ENCODE peak calls at places on chromosomes 7 and 10, in nine cellular contexts. F, A, J, Q, E, M, N, S and Z are unnamed samples.

GRCh38 chr7:2632717-2633537 is 1.1 kb downstream of the TTYH3 start:
- DNase-seq in F (peak), A (no peak), J (no peak), Q (peak), E (peak), M (peak), N (peak), S (no peak), Z (no peak)

GRCh38 chr7:31307941-31308340 is 32.6 kb downstream of the NEUROD6 start:
- DNase-seq in F (no peak), A (no peak), J (no peak), Q (no peak), E (no peak), M (no peak), N (no peak), S (no peak), Z (no peak)

GRCh38 chr7:151023211-151023610 is 1.1 kb downstream of the ATG9B start:
- DNase-seq in F (no peak), A (no peak), J (no peak), Q (no peak), E (no peak), M (no peak), N (no peak), S (no peak), Z (no peak)

GRCh38 chr7:28093617-28094232 is 86.9 kb downstream of the JAZF1 start:
- DNase-seq in F (peak), A (peak), J (no peak), Q (peak), E (peak), M (peak), N (peak), S (no peak), Z (peak)

GRCh38 chr10:69666756-69667155 is 36.7 kb downstream of the FAM241B start:
- DNase-seq in F (no peak), A (no peak), J (no peak), Q (no peak), E (no peak), M (no peak), N (no peak), S (no peak), Z (no peak)

GRCh38 chr10:11946652-11947051 is 96.0 kb downstream of the UPF2 start:
- DNase-seq in F (no peak), A (no peak), J (no peak), Q (no peak), E (no peak), M (no peak), N (no peak), S (no peak), Z (no peak)

GRCh38 chr7:38477333-38477732 is 153.8 kb downstream of the AMPH start:
- DNase-seq in F (no peak), A (no peak), J (no peak), Q (no peak), E (no peak), M (no peak), N (no peak), S (no peak), Z (no peak)

GRCh38 chr10:49526624-49527023 is 12.3 kb downstream of the ERCC6 start:
- DNase-seq in F (peak), A (no peak), J (no peak), Q (no peak), E (no peak), M (peak), N (no peak), S (no peak), Z (no peak)

GRCh38 chr7:99562832-99563231 is 4.4 kb downstream of the ZNF655 start:
- DNase-seq in F (peak), A (no peak), J (peak), Q (no peak), E (peak), M (peak), N (peak), S (no peak), Z (no peak)

GRCh38 chr10:110274072-110274627 is 30.6 kb downstream of the SMNDC1 start:
- DNase-seq in F (no peak), A (no peak), J (no peak), Q (no peak), E (no peak), M (no peak), N (no peak), S (no peak), Z (no peak)

GRCh38 chr10:67770537-67770936 is 67.5 kb downstream of the DNAJC12 start:
- DNase-seq in F (no peak), A (no peak), J (no peak), Q (no peak), E (no peak), M (no peak), N (no peak), S (no peak), Z (no peak)

GRCh38 chr10:132266594-132267161 is 41.1 kb downstream of the STK32C start:
- DNase-seq in F (no peak), A (no peak), J (no peak), Q (no peak), E (no peak), M (no peak), N (no peak), S (no peak), Z (no peak)

GRCh38 chr7:39186671-39187070 is 209.0 kb downstream of the POU6F2 start:
- DNase-seq in F (no peak), A (no peak), J (no peak), Q (no peak), E (no peak), M (no peak), N (no peak), S (no peak), Z (no peak)

GRCh38 chr7:121021266-121021969 is 32.9 kb downstream of the CPED1 start:
- DNase-seq in F (no peak), A (no peak), J (no peak), Q (no peak), E (no peak), M (no peak), N (no peak), S (no peak), Z (no peak)

GRCh38 chr7:95199779-95200558 is 124.4 kb downstream of the PON1 start:
- DNase-seq in F (peak), A (no peak), J (peak), Q (peak), E (peak), M (peak), N (peak), S (peak), Z (no peak)

GRCh38 chr7:80584778-80585177 is 53.7 kb upstream of the CD36 start:
- DNase-seq in F (no peak), A (no peak), J (peak), Q (no peak), E (peak), M (peak), N (no peak), S (no peak), Z (no peak)

GRCh38 chr7:55786901-55787300 is 75.7 kb downstream of the SEPTIN14 start:
- DNase-seq in F (no peak), A (no peak), J (no peak), Q (no peak), E (no peak), M (no peak), N (no peak), S (no peak), Z (no peak)

GRCh38 chr7:148698397-148699023 is at the start of gene CUL1:
- DNase-seq in F (peak), A (peak), J (peak), Q (peak), E (no peak), M (peak), N (peak), S (peak), Z (peak)

GRCh38 chr10:69317175-69318086 is 39.1 kb downstream of the HK1 start:
- DNase-seq in F (no peak), A (no peak), J (no peak), Q (no peak), E (no peak), M (no peak), N (no peak), S (no peak), Z (no peak)

GRCh38 chr10:73110345-73110849 is at the start of gene NUDT13:
- DNase-seq in F (peak), A (peak), J (no peak), Q (peak), E (peak), M (peak), N (peak), S (peak), Z (peak)

GRCh38 chr7:42227523-42227922 is 9.5 kb downstream of the GLI3 start:
- DNase-seq in F (no peak), A (peak), J (no peak), Q (no peak), E (no peak), M (peak), N (no peak), S (no peak), Z (no peak)

GRCh38 chr10:126350216-126350992 is 37.9 kb downstream of the ADAM12 start:
- DNase-seq in F (peak), A (no peak), J (peak), Q (peak), E (peak), M (peak), N (peak), S (no peak), Z (no peak)

GRCh38 chr10:80144302-80145131 is 12.0 kb downstream of the PLAC9 start:
- DNase-seq in F (no peak), A (peak), J (no peak), Q (no peak), E (no peak), M (no peak), N (no peak), S (no peak), Z (no peak)

GRCh38 chr7:139393621-139394215 is 34.0 kb downstream of the LUC7L2 start:
- DNase-seq in F (peak), A (no peak), J (no peak), Q (no peak), E (no peak), M (no peak), N (peak), S (no peak), Z (no peak)

GRCh38 chr10:62694537-62695126 is 109.9 kb upstream of the ADO start:
- DNase-seq in F (no peak), A (no peak), J (no peak), Q (no peak), E (no peak), M (no peak), N (no peak), S (no peak), Z (no peak)

GRCh38 chr10:24382979-24383663 is 174.2 kb downstream of the KIAA1217 start:
- DNase-seq in F (no peak), A (no peak), J (no peak), Q (no peak), E (peak), M (peak), N (no peak), S (no peak), Z (no peak)

GRCh38 chr10:131002031-131002861 is 309.3 kb downstream of the TCERG1L start:
- DNase-seq in F (no peak), A (no peak), J (no peak), Q (no peak), E (no peak), M (no peak), N (no peak), S (peak), Z (no peak)

GRCh38 chr10:110221721-110222261 is 14.4 kb downstream of the MXI1 start:
- DNase-seq in F (peak), A (peak), J (peak), Q (peak), E (peak), M (peak), N (peak), S (peak), Z (peak)

GRCh38 chr7:106979551-106980357 is 64.8 kb upstream of the PRKAR2B start:
- DNase-seq in F (no peak), A (no peak), J (no peak), Q (peak), E (no peak), M (no peak), N (no peak), S (no peak), Z (no peak)